ENCODE peak calls at places on chromosomes 16 and 17, in four cellular contexts. U, W, S and H are unnamed samples.

GRCh38 chr17:21213491-21214014 is 408 bp downstream of the TMEM11 start:
- DNase-seq in W (no peak), S (no peak), U (no peak), H (no peak)

GRCh38 chr17:58312824-58313223 is 15.8 kb downstream of the TSPOAP1 start:
- DNase-seq in W (no peak), U (no peak), S (no peak), H (no peak)

GRCh38 chr17:39867891-39868553 is at the start of gene ZPBP2:
- DNase-seq in W (no peak), S (no peak), U (no peak), H (no peak)

GRCh38 chr16:75206749-75207451 is at the start of gene CTRB2:
- DNase-seq in W (no peak), S (no peak), U (no peak), H (no peak)

GRCh38 chr16:86292171-86292775 is 218.1 kb upstream of the FOXF1 start:
- DNase-seq in S (no peak), W (no peak), U (no peak), H (no peak)

GRCh38 chr17:59154721-59155438 is at the start of gene SKA2:
- DNase-seq in U (no peak), S (peak; percentile 95), W (peak; percentile 100), H (no peak)

GRCh38 chr16:65547799-65548446 is 426.1 kb upstream of the CDH11 start:
- DNase-seq in S (no peak), W (no peak), U (peak; percentile 93), H (no peak)

GRCh38 chr17:13967416-13967815 is 101.9 kb upstream of the COX10 start:
- DNase-seq in W (no peak), S (no peak), U (no peak), H (no peak)

GRCh38 chr16:14309001-14309886 is 238.1 kb downstream of the MRTFB start:
- DNase-seq in U (no peak), S (no peak), W (no peak), H (no peak)

GRCh38 chr16:49910761-49911160 is 54.8 kb upstream of the ZNF423 start:
- DNase-seq in U (no peak), S (no peak), W (no peak), H (no peak)

GRCh38 chr16:50699345-50700159 is 6.1 kb downstream of the NOD2 start:
- DNase-seq in S (no peak), W (no peak), U (no peak), H (peak; percentile 84)

DNA sequence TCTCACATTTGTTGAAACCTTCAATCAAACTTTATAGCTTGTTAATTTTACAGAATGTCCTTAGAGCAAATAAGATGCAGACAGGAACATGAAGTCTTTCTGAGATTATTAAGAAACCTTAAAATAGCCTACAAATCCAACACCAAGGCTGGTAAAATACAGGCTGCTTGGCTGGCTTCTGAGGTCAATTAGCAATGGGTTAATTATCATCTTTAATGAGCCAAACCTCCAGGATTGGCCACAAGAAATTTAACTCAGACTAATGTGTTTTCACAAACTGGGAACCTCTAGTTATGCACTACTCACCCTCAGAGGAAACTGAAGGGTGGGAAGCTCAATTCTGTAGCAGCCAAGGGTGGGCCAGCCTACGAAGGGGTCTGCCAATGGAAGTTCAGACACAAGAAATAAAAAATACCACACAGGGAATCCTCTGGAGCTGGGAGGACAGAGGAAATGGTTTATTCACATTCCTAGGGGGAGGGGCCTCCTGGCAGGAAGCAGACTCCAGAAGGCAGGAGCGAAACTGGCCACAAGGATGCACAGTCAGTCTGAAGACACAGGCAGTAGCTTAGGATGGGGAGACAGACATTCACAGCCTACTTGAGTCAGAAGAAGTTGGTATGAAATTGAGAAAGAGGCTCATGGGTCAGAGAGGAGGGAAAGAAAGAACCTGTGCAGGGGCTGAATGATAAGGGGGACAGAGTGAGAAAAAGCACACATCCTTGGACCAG is 36.1 kb downstream of the HIC1 start:
- DNase-seq in W (no peak), S (peak; percentile 75), U (peak; percentile 84), H (no peak)
- TF ChIP-seq CTCF in W (no peak), S (peak; percentile 51), U (peak; percentile 53), H (no peak)

DNA sequence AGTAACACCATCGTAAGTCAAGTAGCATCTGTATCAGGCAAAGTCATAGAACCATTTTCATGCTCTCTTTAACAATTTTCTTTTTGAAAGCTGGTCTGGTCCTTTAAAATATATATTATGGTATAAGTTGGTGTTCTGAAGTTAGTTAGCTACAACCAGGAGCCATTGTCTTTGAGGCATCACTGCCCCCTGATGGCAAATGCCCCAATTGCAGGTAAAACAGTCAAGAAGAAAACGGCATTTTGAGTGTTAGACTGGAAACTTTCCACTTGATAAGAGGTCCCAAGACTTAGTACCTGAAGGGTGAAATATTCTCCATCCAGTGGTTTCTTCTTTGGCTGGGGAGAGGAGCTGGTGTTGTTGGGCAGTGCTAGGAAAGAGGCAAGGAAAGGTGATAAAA is 14.1 kb downstream of the TP53 start:
- DNase-seq in U (no peak), W (peak; percentile 3), S (no peak), H (no peak)
- TF ChIP-seq CTCF in U (peak; percentile 28), W (peak; percentile 38), S (no peak), H (peak; percentile 7)

GRCh38 chr17:17784599-17785264 is 52.1 kb downstream of the SREBF1 start:
- DNase-seq in U (no peak), S (no peak), W (no peak), H (peak; percentile 73)
- TF ChIP-seq CTCF in U (no peak), S (no peak), W (peak; percentile 10), H (peak; percentile 42)

DNA sequence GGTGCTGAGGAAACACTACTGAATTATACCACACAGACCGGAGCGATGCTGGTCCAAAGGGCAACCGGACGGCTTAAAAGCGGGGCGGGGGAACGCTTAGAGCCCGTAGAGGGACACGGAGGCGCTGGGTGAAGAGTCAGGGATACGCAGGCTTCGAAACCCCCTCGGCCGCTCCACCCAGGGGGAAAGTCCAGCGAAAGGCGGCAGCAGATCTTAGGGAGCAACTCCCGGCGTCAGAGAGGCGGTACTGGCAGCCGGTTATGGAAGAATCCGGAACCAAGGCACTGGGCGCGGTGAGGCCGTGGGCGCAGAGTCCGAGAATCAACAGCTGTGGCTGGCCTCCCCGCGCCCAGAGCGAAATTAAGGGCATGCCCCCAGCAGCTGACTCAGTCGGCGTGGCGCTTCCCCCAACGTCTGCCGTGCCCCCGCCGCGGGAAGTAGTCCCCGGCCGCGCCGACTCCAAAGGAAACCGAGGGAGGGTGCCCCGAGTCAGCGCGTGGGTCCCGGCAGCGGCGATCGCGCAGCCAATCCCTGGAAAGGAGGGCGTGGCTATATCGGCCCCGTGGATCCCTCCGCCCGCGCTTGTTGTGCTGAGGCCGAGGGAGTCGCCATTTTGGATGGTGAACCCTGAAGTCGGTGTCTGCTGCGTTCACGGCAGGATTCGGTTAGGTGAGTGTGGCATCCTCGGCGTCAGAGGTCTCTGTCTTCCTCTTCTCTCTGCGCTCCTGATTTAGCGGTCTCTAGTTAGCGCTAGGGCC is at the start of gene IST1:
- DNase-seq in W (peak; percentile 85), U (peak; percentile 99), S (peak; percentile 96), H (peak; percentile 98)
- TF ChIP-seq CTCF in W (no peak), U (no peak), S (peak; percentile 27), H (no peak)

GRCh38 chr17:75154195-75155106 is at the start of gene JPT1:
- DNase-seq in U (peak; percentile 97), W (peak; percentile 97), S (peak; percentile 97), H (peak; percentile 99)
- TF ChIP-seq CTCF in U (no peak), W (no peak), S (peak; percentile 36), H (peak; percentile 13)

GRCh38 chr17:41928693-41929251 is 1.6 kb upstream of the ODAD4 start:
- DNase-seq in S (no peak), W (no peak), U (no peak), H (no peak)

GRCh38 chr17:41925991-41926590 is 4.3 kb upstream of the ODAD4 start:
- DNase-seq in W (no peak), S (no peak), U (no peak), H (no peak)

GRCh38 chr17:41935641-41936040 is 5.2 kb downstream of the ODAD4 start:
- DNase-seq in U (no peak), W (no peak), S (no peak), H (no peak)

GRCh38 chr17:41932821-41933389 is 2.5 kb downstream of the ODAD4 start:
- DNase-seq in S (no peak), U (no peak), W (no peak), H (no peak)

DNA sequence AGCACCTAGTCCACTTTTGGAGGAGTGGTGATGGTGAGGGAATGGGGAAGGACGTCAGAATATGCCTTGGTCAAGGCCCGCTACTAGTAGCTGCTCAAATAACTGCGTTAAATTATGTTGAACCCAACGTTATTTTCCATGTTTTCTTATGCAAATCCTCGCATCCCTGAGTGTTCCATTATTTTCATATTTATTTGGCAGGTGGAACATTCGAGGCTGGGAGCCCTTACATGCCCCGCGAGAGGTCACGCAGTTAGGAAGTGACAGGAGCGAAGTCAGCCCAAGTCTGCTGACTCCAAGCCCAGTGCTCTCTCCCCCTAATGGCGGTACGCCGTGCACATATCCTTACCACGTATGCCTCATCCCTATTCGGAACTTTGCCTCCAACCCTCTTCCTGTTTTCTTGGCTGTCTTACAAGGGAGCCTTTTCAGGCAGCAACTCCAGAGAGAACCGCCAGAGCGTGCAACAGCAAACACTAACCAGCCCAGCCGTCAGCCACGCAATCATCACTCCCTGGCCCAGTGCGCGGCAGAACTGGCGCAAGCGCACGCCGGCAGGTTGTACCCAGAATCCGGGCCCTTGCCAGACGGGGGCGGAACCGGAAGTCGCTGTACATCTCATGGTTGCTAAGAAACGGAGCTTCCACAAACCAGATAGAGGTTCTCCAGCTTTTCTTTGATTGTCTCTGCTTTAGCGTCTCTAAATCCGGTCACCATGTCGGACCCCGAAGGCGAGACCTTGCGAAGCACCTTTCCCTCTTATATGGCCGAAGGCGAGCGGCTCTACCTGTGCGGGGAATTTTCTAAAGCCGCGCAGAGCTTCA is at the start of gene ODAD4:
- DNase-seq in S (peak; percentile 94), W (peak; percentile 76), U (peak; percentile 93), H (peak; percentile 96)
- TF ChIP-seq CTCF in S (peak; percentile 80), W (peak; percentile 48), U (peak; percentile 44), H (peak; percentile 62)

GRCh38 chr17:9195961-9196668 is 174.8 kb downstream of the NTN1 start:
- DNase-seq in U (no peak), W (no peak), S (no peak), H (no peak)
- TF ChIP-seq CTCF in U (no peak), W (no peak), S (no peak), H (no peak)

GRCh38 chr17:15379659-15380058 is 38.3 kb upstream of the TEKT3 start:
- DNase-seq in U (no peak), S (no peak), W (no peak), H (no peak)

GRCh38 chr17:15377608-15378007 is 36.2 kb upstream of the TEKT3 start:
- DNase-seq in W (no peak), U (no peak), S (no peak), H (no peak)

GRCh38 chr17:15378243-15378642 is 36.8 kb upstream of the TEKT3 start:
- DNase-seq in S (no peak), W (no peak), U (no peak), H (no peak)

GRCh38 chr17:15380447-15380846 is 39.0 kb upstream of the TEKT3 start:
- DNase-seq in U (no peak), W (no peak), S (no peak), H (no peak)

GRCh38 chr17:15377200-15377599 is 35.8 kb upstream of the TEKT3 start:
- DNase-seq in U (no peak), S (no peak), W (no peak), H (no peak)
- TF ChIP-seq CTCF in U (peak; percentile 15), S (peak; percentile 18), W (no peak), H (no peak)

GRCh38 chr17:82273327-82274133 is at the start of gene CSNK1D:
- DNase-seq in U (no peak), W (peak; percentile 33), S (peak; percentile 92), H (peak; percentile 76)
- TF ChIP-seq CTCF in U (no peak), W (no peak), S (peak; percentile 39), H (no peak)